ENCODE peak calls at places on chromosomes 4 and X, in four cellular contexts. Z, W, Q and X are unnamed samples.

GRCh38 chr4:158094413-158095110 is 78.3 kb downstream of the GASK1B start:
- DNase-seq in Z (no peak), W (no peak), Q (peak; percentile 71), X (no peak)

GRCh38 chr4:306551-306961 is 1.3 kb upstream of the ZNF732 start:
- DNase-seq in Z (no peak), W (no peak), Q (no peak), X (no peak)

GRCh38 chr4:182904271-182904761 is 12.9 kb downstream of the DCTD start:
- DNase-seq in Z (no peak), W (peak; percentile 32), Q (no peak), X (no peak)

GRCh38 chrX:10017866-10018265 is 50.7 kb downstream of the CLDN34 start:
- DNase-seq in Z (peak; percentile 60), W (no peak), Q (peak; percentile 65), X (no peak)

GRCh38 chrX:44775726-44776125 is 68.1 kb upstream of the DUSP21 start:
- DNase-seq in Z (no peak), W (no peak), Q (no peak), X (no peak)

GRCh38 chr4:28883211-28883610 is 1837.0 kb upstream of the PCDH7 start:
- DNase-seq in Z (no peak), W (no peak), Q (peak; percentile 10), X (no peak)

GRCh38 chr4:54384563-54384962 is 155.5 kb downstream of the PDGFRA start:
- DNase-seq in Z (peak; percentile 33), W (no peak), Q (peak; percentile 39), X (no peak)

GRCh38 chrX:109840585-109840984 is 107.5 kb upstream of the ACSL4 start:
- DNase-seq in Z (peak; percentile 96), W (no peak), Q (peak; percentile 95), X (no peak)

GRCh38 chr4:157221895-157222763 is 1.6 kb downstream of the GRIA2 start:
- DNase-seq in Z (no peak), W (peak; percentile 71), Q (no peak), X (peak; percentile 62)

GRCh38 chrX:149060921-149061320 is 444.2 kb downstream of the IDS start:
- DNase-seq in Z (peak; percentile 2), W (no peak), Q (no peak), X (no peak)

GRCh38 chrX:21375795-21376069 is 1.5 kb downstream of the CNKSR2 start:
- DNase-seq in Z (no peak), W (no peak), Q (no peak), X (peak; percentile 14)

GRCh38 chrX:134004038-134004437 is 18.6 kb upstream of the GPC3 start:
- DNase-seq in Z (peak; percentile 43), W (no peak), Q (peak; percentile 1), X (no peak)

GRCh38 chr4:33262809-33263208 is 2542.6 kb downstream of the PCDH7 start:
- DNase-seq in Z (peak; percentile 61), W (no peak), Q (no peak), X (no peak)

GRCh38 chr4:123390846-123391456 is 5.6 kb upstream of the SPRY1 start:
- DNase-seq in Z (no peak), W (no peak), Q (peak; percentile 32), X (no peak)

GRCh38 chrX:101595739-101596419 is 21.9 kb downstream of the ARMCX6 start:
- DNase-seq in Z (peak; percentile 75), W (no peak), Q (peak; percentile 75), X (peak; percentile 62)

GRCh38 chr4:70651864-70652506 is 14.3 kb downstream of the JCHAIN start:
- DNase-seq in Z (peak; percentile 40), W (peak; percentile 46), Q (peak; percentile 52), X (peak; percentile 1)

GRCh38 chr4:153269223-153269990 is 65.2 kb downstream of the TRIM2 start:
- DNase-seq in Z (no peak), W (no peak), Q (no peak), X (no peak)

GRCh38 chr4:40662962-40663604 is 33.4 kb upstream of the RBM47 start:
- DNase-seq in Z (peak; percentile 71), W (no peak), Q (peak; percentile 89), X (no peak)

GRCh38 chr4:8866828-8867623 is 4.6 kb downstream of the HMX1 start:
- DNase-seq in Z (no peak), W (peak; percentile 61), Q (no peak), X (no peak)

GRCh38 chr4:37873383-37873782 is 17.5 kb upstream of the TBC1D1 start:
- DNase-seq in Z (peak; percentile 51), W (no peak), Q (peak; percentile 75), X (no peak)

GRCh38 chr4:22435652-22436051 is 80.2 kb downstream of the ADGRA3 start:
- DNase-seq in Z (no peak), W (no peak), Q (no peak), X (no peak)

GRCh38 chr4:77576351-77576750 is 29.3 kb upstream of the CXCL13 start:
- DNase-seq in Z (no peak), W (no peak), Q (no peak), X (no peak)

GRCh38 chrX:102934624-102935023 is 2.4 kb upstream of the RAB40AL start:
- DNase-seq in Z (peak; percentile 26), W (peak; percentile 48), Q (peak; percentile 4), X (peak; percentile 21)

GRCh38 chr4:103907414-103907813 is 187.6 kb upstream of the TACR3 start:
- DNase-seq in Z (no peak), W (no peak), Q (no peak), X (no peak)

GRCh38 chr4:112938461-112939058 is 110.9 kb upstream of the ANK2 start:
- DNase-seq in Z (peak; percentile 65), W (no peak), Q (peak; percentile 36), X (peak; percentile 54)

GRCh38 chrX:41921492-41922124 is 1.7 kb downstream of the CASK start:
- DNase-seq in Z (peak; percentile 61), W (no peak), Q (peak; percentile 37), X (no peak)

GRCh38 chr4:40283968-40284367 is 51.2 kb upstream of the CHRNA9 start:
- DNase-seq in Z (no peak), W (no peak), Q (no peak), X (no peak)

GRCh38 chrX:132940727-132941162 is 17.7 kb downstream of the HS6ST2 start:
- DNase-seq in Z (peak; percentile 3), W (no peak), Q (no peak), X (no peak)

GRCh38 chr4:76582074-76582816 is 147.2 kb downstream of the SHROOM3 start:
- DNase-seq in Z (no peak), W (no peak), Q (no peak), X (no peak)

GRCh38 chr4:83906561-83906960 is 370.7 kb downstream of the GPAT3 start:
- DNase-seq in Z (no peak), W (no peak), Q (peak; percentile 43), X (no peak)

DNA sequence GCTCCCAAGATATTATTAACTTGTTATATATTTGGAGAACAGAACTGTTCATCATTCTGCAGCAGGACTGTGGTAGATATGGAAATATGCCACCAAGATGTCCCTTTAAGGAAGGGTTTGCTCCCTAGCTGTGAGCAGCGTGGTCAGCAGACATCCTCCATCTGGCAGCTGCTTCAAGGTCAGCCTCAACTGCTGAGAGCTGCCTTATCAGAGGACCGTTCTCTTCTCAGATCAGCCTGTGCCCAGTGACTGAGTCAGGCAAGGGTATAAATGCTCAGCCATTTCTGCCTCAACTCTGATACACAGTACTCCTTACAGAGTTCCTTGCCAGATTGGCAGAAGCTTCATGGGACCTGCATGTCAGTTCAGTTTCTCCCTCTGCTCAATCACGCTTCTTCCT is 63.4 kb upstream of the MAGEB2 start:
- DNase-seq in Z (no peak), W (no peak), Q (no peak), X (no peak)
- H2BK5ac ChIP-seq in Z (no peak overlapping the region), W (no peak overlapping the region), Q (no peak overlapping the region), X (no peak overlapping the region)

DNA sequence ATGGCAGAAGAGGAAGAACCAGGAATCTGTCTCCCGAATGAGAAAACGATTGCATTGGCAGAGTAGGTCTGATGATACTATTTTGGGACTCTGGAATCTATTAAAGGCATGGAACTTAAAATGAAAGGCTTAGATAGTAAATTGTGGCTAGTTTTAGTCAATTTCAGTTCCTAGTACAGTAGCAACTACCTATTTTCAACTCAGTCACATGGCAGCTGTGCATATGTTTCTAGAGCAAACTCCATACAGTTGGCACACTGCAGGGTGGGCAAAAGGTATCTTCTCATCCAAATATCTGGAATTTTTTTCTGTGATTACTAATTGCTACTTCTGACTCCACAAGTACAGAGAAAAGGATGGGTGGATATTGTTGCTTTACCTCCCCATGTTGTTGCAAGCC is 663.6 kb downstream of the PCDH7 start:
- DNase-seq in Z (no peak), W (no peak), Q (no peak), X (no peak)
- H2AFZ ChIP-seq in Z (no peak overlapping the region), W (no peak overlapping the region), Q (no peak overlapping the region), X (no peak overlapping the region)

GRCh38 chr4:186757696-186758330 is 34.2 kb upstream of the FAT1 start:
- DNase-seq in Z (no peak), W (no peak), Q (no peak), X (no peak)
- H3K4me1 ChIP-seq in Z (peaks cover 12% of the 10 kb centered on the region), W (no peaks in the 10 kb centered on the region), Q (peaks cover 3% of the 10 kb centered on the region), X (no peaks in the 10 kb centered on the region)

GRCh38 chrX:12946838-12947544 is 27.9 kb upstream of the TMSB4X start:
- DNase-seq in Z (peak; percentile 79), W (peak; percentile 86), Q (peak; percentile 82), X (peak; percentile 67)
- H2BK5ac ChIP-seq in Z (peak overlapping the region; percentile 9), W (peak overlapping the region; percentile 63), Q (peak overlapping the region; percentile 86), X (no peak overlapping the region)

GRCh38 chrX:119482497-119483480 is 14.5 kb downstream of the SLC25A5 start:
- DNase-seq in Z (peak; percentile 81), W (peak; percentile 78), Q (peak; percentile 39), X (no peak)
- H2AFZ ChIP-seq in Z (peak overlapping the region; percentile 56), W (no peak overlapping the region), Q (peak overlapping the region; percentile 95), X (peak overlapping the region; percentile 91)

GRCh38 chr4:95505801-95506200 is 43.0 kb downstream of the UNC5C start:
- DNase-seq in Z (peak; percentile 22), W (no peak), Q (no peak), X (no peak)

GRCh38 chr4:95507147-95507546 is 41.6 kb downstream of the UNC5C start:
- DNase-seq in Z (peak; percentile 78), W (no peak), Q (no peak), X (no peak)

GRCh38 chr4:95505149-95505548 is 43.6 kb downstream of the UNC5C start:
- DNase-seq in Z (peak; percentile 59), W (no peak), Q (peak; percentile 55), X (peak; percentile 11)

GRCh38 chr4:95507561-95507960 is 41.2 kb downstream of the UNC5C start:
- DNase-seq in Z (no peak), W (no peak), Q (no peak), X (no peak)

GRCh38 chr4:95506264-95506663 is 42.5 kb downstream of the UNC5C start:
- DNase-seq in Z (peak; percentile 78), W (no peak), Q (peak; percentile 12), X (no peak)
- H3K4me1 ChIP-seq in Z (no peaks in the 10 kb centered on the region), W (no peaks in the 10 kb centered on the region), Q (no peaks in the 10 kb centered on the region), X (peaks cover 5% of the 10 kb centered on the region)

GRCh38 chr4:159593157-159593556 is 490.3 kb downstream of the RAPGEF2 start:
- DNase-seq in Z (no peak), W (no peak), Q (no peak), X (no peak)

GRCh38 chr4:159594576-159594975 is 491.7 kb downstream of the RAPGEF2 start:
- DNase-seq in Z (no peak), W (no peak), Q (no peak), X (no peak)

GRCh38 chr4:159598602-159599001 is 495.7 kb downstream of the RAPGEF2 start:
- DNase-seq in Z (no peak), W (no peak), Q (no peak), X (no peak)

GRCh38 chr4:159593651-159594050 is 490.8 kb downstream of the RAPGEF2 start:
- DNase-seq in Z (no peak), W (no peak), Q (no peak), X (no peak)
- H2BK5ac ChIP-seq in Z (no peak overlapping the region), W (peak overlapping the region; percentile 2), Q (no peak overlapping the region), X (no peak overlapping the region)